ENCODE peak calls at places on chromosomes 3 and 15, in ten cellular contexts. A is lower leg skin, E is kidney, I is neuronal stem cell, D is MM.1S, U is mesenchymal stem cell, P is foreskin fibroblast, V is esophagus muscularis mucosa, W is left ventricle myocardium inferior, Z is pancreas. N is an unnamed sample.

GRCh38 chr15:68341851-68342336 is 64.3 kb downstream of the FEM1B start:
- DNase-seq in I (no peak), V (no peak), Z (no peak), W (no peak), U (peak), P (no peak), A (no peak), E (no peak), D (no peak), N (peak)

GRCh38 chr3:163779396-163780344 is 1298.6 kb downstream of the SI start:
- DNase-seq in D (no peak), I (no peak), Z (no peak), P (no peak), U (no peak), W (no peak), E (no peak), V (no peak), A (no peak), N (no peak)

GRCh38 chr3:55595420-55595819 is 108.3 kb upstream of the WNT5A start:
- DNase-seq in V (no peak), D (no peak), I (no peak), W (no peak), Z (no peak), E (no peak), A (no peak), U (no peak), P (no peak), N (no peak)

GRCh38 chr3:102790742-102791141 is 355.9 kb downstream of the ZPLD1 start:
- DNase-seq in U (no peak), I (no peak), V (no peak), Z (no peak), W (no peak), D (no peak), P (peak), E (no peak), A (no peak), N (peak)

GRCh38 chr3:178084938-178085816 is 451.1 kb upstream of the KCNMB2 start:
- DNase-seq in V (peak), A (peak), Z (no peak), D (peak), E (peak), I (peak), U (peak), P (peak), W (peak), N (peak)

GRCh38 chr3:70501596-70501995 is 189.2 kb upstream of the MDFIC2 start:
- DNase-seq in A (no peak), W (no peak), V (no peak), E (no peak), D (peak), Z (no peak), I (no peak), P (no peak), U (no peak), N (no peak)

GRCh38 chr15:91040851-91041250 is 18.5 kb upstream of the VPS33B start:
- DNase-seq in V (no peak), W (no peak), E (no peak), I (no peak), U (no peak), Z (no peak), P (no peak), A (no peak), D (no peak), N (no peak)

GRCh38 chr3:127822836-127823589 is 698 bp upstream of the MGLL start:
- DNase-seq in V (no peak), P (peak), Z (peak), W (peak), A (no peak), D (no peak), I (peak), E (peak), U (peak), N (no peak)

GRCh38 chr15:89662893-89663673 is 7.8 kb upstream of the KIF7 start:
- DNase-seq in U (peak), E (peak), A (peak), I (no peak), Z (no peak), W (peak), D (no peak), V (no peak), P (peak), N (peak)

GRCh38 chr15:48052871-48053383 is 67.9 kb upstream of the SLC24A5 start:
- DNase-seq in P (peak), V (peak), I (no peak), E (no peak), A (no peak), D (no peak), U (no peak), Z (no peak), W (no peak), N (no peak)

GRCh38 chr3:191019855-191020254 is 157.4 kb upstream of the GMNC start:
- DNase-seq in V (no peak), P (no peak), Z (no peak), E (no peak), I (no peak), U (no peak), D (no peak), A (no peak), W (no peak), N (no peak)

GRCh38 chr3:183401678-183402077 is 26.7 kb downstream of the MCF2L2 start:
- DNase-seq in V (no peak), Z (no peak), I (no peak), P (no peak), W (no peak), A (no peak), U (no peak), E (no peak), D (no peak), N (no peak)

GRCh38 chr15:37095197-37095992 is 5.0 kb downstream of the MEIS2 start:
- DNase-seq in V (no peak), E (peak), W (peak), Z (peak), A (no peak), U (peak), P (no peak), D (no peak), I (peak), N (peak)
- H3K4me3 ChIP-seq in V (peak), E (peak), W (peak), Z (peak), A (no peak), U (peak), P (peak), D (no peak), I (peak), N (peak)

GRCh38 chr15:74956648-74957300 is at the start of gene RPP25:
- DNase-seq in U (peak), P (peak), E (peak), I (peak), D (peak), W (peak), Z (peak), A (peak), V (no peak), N (peak)

GRCh38 chr15:74957301-74958035 is 896 bp upstream of the RPP25 start:
- DNase-seq in W (peak), I (no peak), U (no peak), A (peak), Z (peak), D (no peak), V (no peak), E (peak), P (peak), N (no peak)

GRCh38 chr15:74955017-74955416 is 1.6 kb downstream of the RPP25 start:
- DNase-seq in Z (no peak), I (no peak), W (no peak), P (no peak), A (no peak), E (peak), D (no peak), U (peak), V (no peak), N (no peak)

GRCh38 chr15:74955796-74956647 is 550 bp downstream of the RPP25 start:
- DNase-seq in P (peak), D (peak), A (peak), U (peak), E (peak), I (peak), V (peak), Z (peak), W (peak), N (peak)

DNA sequence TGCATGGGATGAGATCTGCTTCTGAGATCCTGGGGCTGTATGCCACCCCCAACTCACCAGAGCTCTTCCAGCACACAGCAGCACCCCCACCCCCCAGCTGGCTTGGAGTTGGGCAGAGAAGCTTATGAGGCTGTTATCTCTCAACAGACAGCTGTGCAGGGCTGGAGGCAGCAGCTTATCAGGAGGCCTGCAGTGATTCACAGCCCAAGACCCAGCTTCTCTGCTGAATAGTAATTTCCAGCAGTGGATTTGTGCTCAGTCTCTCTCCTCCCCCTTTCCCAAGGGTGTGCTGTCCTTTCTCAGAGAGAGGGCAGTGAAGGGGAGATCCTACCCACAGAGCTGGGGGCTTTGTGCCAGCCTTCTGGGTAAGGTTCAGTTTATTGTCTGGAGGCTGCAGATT is 2.1 kb downstream of the RPP25 start:
- DNase-seq in E (peak), P (peak), Z (no peak), V (no peak), D (no peak), I (no peak), U (peak), W (peak), A (no peak), N (peak)
- H3K4me3 ChIP-seq in E (peak), P (no peak), Z (no peak), V (no peak), D (no peak), I (no peak), U (no peak), W (peak), A (no peak), N (peak)

GRCh38 chr3:114624676-114625181 is 330.9 kb downstream of the TIGIT start:
- DNase-seq in V (peak), Z (peak), E (peak), P (peak), A (peak), I (no peak), U (peak), W (peak), D (no peak), N (peak)
- H3K4me3 ChIP-seq in V (peak), Z (no peak), E (peak), P (peak), A (no peak), I (no peak), U (peak), W (peak), D (no peak), N (peak)

GRCh38 chr3:151614-152189 is 44.9 kb upstream of the CHL1 start:
- DNase-seq in W (no peak), V (no peak), E (no peak), U (no peak), P (no peak), I (no peak), A (no peak), Z (no peak), D (no peak), N (no peak)
- H3K4me3 ChIP-seq in W (no peak), V (no peak), E (no peak), U (no peak), P (no peak), I (no peak), A (no peak), Z (no peak), D (no peak), N (no peak)